ENCODE peak calls at places on chromosomes 12 and 14, in nine cellular contexts. E, T, P, Y, A, Q, H, D and N are unnamed samples.

GRCh38 chr12:66195242-66195641 is 6.2 kb downstream of the IRAK3 start:
- DNase-seq in E (no peak), T (no peak), P (no peak), Y (no peak), A (no peak), Q (no peak), H (no peak), D (no peak), N (no peak)

GRCh38 chr12:124332068-124332672 is 37.3 kb downstream of the RFLNA start:
- DNase-seq in E (no peak), T (peak), P (no peak), Y (peak), A (peak), Q (no peak), H (no peak), D (peak), N (no peak)

GRCh38 chr12:59874781-59875180 is 279.0 kb downstream of the SLC16A7 start:
- DNase-seq in E (no peak), T (no peak), P (no peak), Y (no peak), A (peak), Q (no peak), H (no peak), D (peak), N (no peak)

GRCh38 chr12:2475984-2476383 is 318.8 kb upstream of the FKBP4 start:
- DNase-seq in E (no peak), T (no peak), P (no peak), Y (no peak), A (no peak), Q (no peak), H (no peak), D (no peak), N (no peak)

GRCh38 chr12:62205348-62205747 is 54.9 kb upstream of the USP15 start:
- DNase-seq in E (no peak), T (no peak), P (no peak), Y (no peak), A (peak), Q (no peak), H (no peak), D (no peak), N (no peak)

GRCh38 chr12:96015672-96016071 is 19.5 kb upstream of the HAL start:
- DNase-seq in E (peak), T (peak), P (no peak), Y (peak), A (peak), Q (no peak), H (peak), D (peak), N (no peak)

GRCh38 chr12:3964404-3964803 is 91.2 kb upstream of the PARP11 start:
- DNase-seq in E (no peak), T (peak), P (no peak), Y (no peak), A (peak), Q (no peak), H (no peak), D (peak), N (no peak)

GRCh38 chr12:52836042-52836466 is 1.9 kb upstream of the KRT79 start:
- DNase-seq in E (peak), T (no peak), P (no peak), Y (no peak), A (no peak), Q (peak), H (peak), D (peak), N (peak)

GRCh38 chr12:104213952-104214351 is 1.6 kb upstream of the TXNRD1 start:
- DNase-seq in E (peak), T (no peak), P (no peak), Y (no peak), A (no peak), Q (no peak), H (peak), D (no peak), N (no peak)

GRCh38 chr12:69998011-69998410 is 173.0 kb downstream of the MYRFL start:
- DNase-seq in E (no peak), T (no peak), P (no peak), Y (no peak), A (no peak), Q (no peak), H (no peak), D (no peak), N (no peak)

GRCh38 chr14:61547186-61548121 is 147.9 kb upstream of the HIF1A start:
- DNase-seq in E (peak), T (no peak), P (no peak), Y (no peak), A (no peak), Q (no peak), H (peak), D (no peak), N (no peak)

GRCh38 chr12:49000346-49000745 is 1.2 kb upstream of the DDN start:
- DNase-seq in E (no peak), T (no peak), P (no peak), Y (no peak), A (no peak), Q (no peak), H (no peak), D (no peak), N (no peak)

GRCh38 chr12:33438025-33438772 is 1.4 kb downstream of the SYT10 start:
- DNase-seq in E (no peak), T (no peak), P (no peak), Y (no peak), A (no peak), Q (no peak), H (no peak), D (no peak), N (no peak)

GRCh38 chr14:29913550-29913949 is 14.1 kb downstream of the PRKD1 start:
- DNase-seq in E (no peak), T (no peak), P (no peak), Y (no peak), A (no peak), Q (no peak), H (no peak), D (no peak), N (no peak)

GRCh38 chr12:89450922-89451321 is 73.7 kb downstream of the GALNT4 start:
- DNase-seq in E (peak), T (no peak), P (no peak), Y (no peak), A (no peak), Q (no peak), H (peak), D (no peak), N (no peak)

GRCh38 chr12:107597695-107598410 is 87.7 kb upstream of the PWP1 start:
- DNase-seq in E (no peak), T (no peak), P (no peak), Y (no peak), A (no peak), Q (no peak), H (no peak), D (peak), N (no peak)

GRCh38 chr12:25835385-25835784 is 123.1 kb upstream of the RASSF8 start:
- DNase-seq in E (no peak), T (no peak), P (no peak), Y (no peak), A (no peak), Q (no peak), H (no peak), D (no peak), N (no peak)

GRCh38 chr14:75307700-75308379 is 29.2 kb downstream of the FOS start:
- DNase-seq in E (peak), T (peak), P (peak), Y (peak), A (peak), Q (peak), H (peak), D (peak), N (peak)

GRCh38 chr14:105519946-105520698 is 6.3 kb upstream of the TMEM121 start:
- DNase-seq in E (no peak), T (no peak), P (no peak), Y (no peak), A (no peak), Q (no peak), H (no peak), D (no peak), N (no peak)

GRCh38 chr12:107393043-107393725 is 292.4 kb upstream of the PWP1 start:
- DNase-seq in E (no peak), T (no peak), P (no peak), Y (no peak), A (no peak), Q (no peak), H (no peak), D (no peak), N (no peak)